ENCODE peak calls at places on chromosomes 5 and 9, in nine cellular contexts. Q, Z, P, J, D, W, N, C and H are unnamed samples.
A peak's percentile ranks its signal among the peaks of the same experiment; 100 is the strongest.

GRCh38 chr5:94993501-94993900 is 291.4 kb downstream of the MCTP1 start:
- DNase-seq in Q (no peak), Z (no peak), P (no peak), J (no peak), D (no peak), W (no peak), N (no peak), C (no peak), H (no peak)

GRCh38 chr5:91420879-91421278 is 37.8 kb upstream of the ARRDC3 start:
- DNase-seq in Q (no peak), Z (no peak), P (no peak), J (no peak), D (no peak), W (no peak), N (no peak), C (no peak), H (no peak)

GRCh38 chr5:78751872-78752271 is 103.3 kb upstream of the LHFPL2 start:
- DNase-seq in Q (no peak), Z (no peak), P (no peak), J (no peak), D (peak; percentile 24), W (no peak), N (no peak), C (peak; percentile 30), H (no peak)

GRCh38 chr5:165630211-165630866 is 2124.9 kb downstream of the MAT2B start:
- DNase-seq in Q (peak; percentile 39), Z (peak; percentile 64), P (no peak), J (no peak), D (peak; percentile 76), W (peak; percentile 40), N (peak; percentile 61), C (peak; percentile 52), H (peak; percentile 48)

GRCh38 chr5:98770911-98771322 is 2.5 kb upstream of the RGMB start:
- DNase-seq in Q (peak; percentile 51), Z (no peak), P (no peak), J (no peak), D (peak; percentile 36), W (no peak), N (peak; percentile 48), C (no peak), H (no peak)

GRCh38 chr9:114048533-114049452 is 29.3 kb downstream of the AMBP start:
- DNase-seq in Q (peak; percentile 6), Z (no peak), P (no peak), J (no peak), D (no peak), W (no peak), N (no peak), C (no peak), H (no peak)

GRCh38 chr5:146789712-146790660 is 88.6 kb downstream of the PPP2R2B start:
- DNase-seq in Q (no peak), Z (no peak), P (no peak), J (no peak), D (no peak), W (peak; percentile 14), N (no peak), C (no peak), H (no peak)

GRCh38 chr5:157820593-157821252 is 38.2 kb downstream of the CLINT1 start:
- DNase-seq in Q (peak; percentile 18), Z (peak; percentile 17), P (no peak), J (no peak), D (peak; percentile 76), W (no peak), N (peak; percentile 38), C (peak; percentile 52), H (no peak)

GRCh38 chr9:75488082-75488713 is 399.9 kb downstream of the OSTF1 start:
- DNase-seq in Q (no peak), Z (no peak), P (no peak), J (no peak), D (no peak), W (no peak), N (no peak), C (no peak), H (no peak)

GRCh38 chr5:68376931-68377330 is 161.4 kb downstream of the PIK3R1 start:
- DNase-seq in Q (no peak), Z (no peak), P (no peak), J (no peak), D (peak; percentile 31), W (no peak), N (no peak), C (peak; percentile 12), H (no peak)

GRCh38 chr9:35834260-35835215 is 5.5 kb downstream of the TMEM8B start:
- DNase-seq in Q (no peak), Z (no peak), P (no peak), J (no peak), D (no peak), W (no peak), N (no peak), C (no peak), H (no peak)

GRCh38 chr9:115164511-115164974 is 46.6 kb upstream of the TNC start:
- DNase-seq in Q (no peak), Z (no peak), P (no peak), J (no peak), D (peak; percentile 46), W (peak; percentile 63), N (peak; percentile 96), C (no peak), H (peak; percentile 48)

GRCh38 chr9:37944266-37944650 is 40.3 kb upstream of the SLC25A51 start:
- DNase-seq in Q (no peak), Z (no peak), P (no peak), J (no peak), D (peak; percentile 53), W (no peak), N (no peak), C (no peak), H (no peak)

GRCh38 chr5:68540798-68541590 is 325.4 kb downstream of the PIK3R1 start:
- DNase-seq in Q (no peak), Z (no peak), P (no peak), J (no peak), D (no peak), W (no peak), N (no peak), C (no peak), H (no peak)

GRCh38 chr9:33884856-33885701 is 68.1 kb downstream of the UBE2R2 start:
- DNase-seq in Q (no peak), Z (peak; percentile 34), P (no peak), J (no peak), D (peak; percentile 82), W (no peak), N (peak; percentile 64), C (no peak), H (no peak)

GRCh38 chr9:127538849-127539258 is 73.2 kb upstream of the STXBP1 start:
- DNase-seq in Q (no peak), Z (no peak), P (no peak), J (no peak), D (peak; percentile 42), W (no peak), N (no peak), C (peak; percentile 73), H (no peak)